ENCODE peak calls at places on chromosomes 2 and 18, in four cellular contexts. K is non-pigmented ciliary epithelial cell, Y is HEK293T, B is OCI-M1. S is an unnamed sample.
A peak's percentile ranks its signal among the peaks of the same experiment; 100 is the strongest.

GRCh38 chr2:126700073-126700581 is 44.2 kb downstream of the GYPC start:
- DNase-seq in K (no peak), Y (no peak), B (no peak), S (no peak)

GRCh38 chr18:23864620-23865019 is 149.9 kb upstream of the TTC39C start:
- DNase-seq in K (no peak), Y (no peak), B (no peak), S (peak; percentile 17)

GRCh38 chr2:197189770-197190434 is 120.7 kb downstream of the ANKRD44 start:
- DNase-seq in K (no peak), Y (no peak), B (no peak), S (no peak)

GRCh38 chr18:51153659-51154371 is 43.7 kb downstream of the MEX3C start:
- DNase-seq in K (no peak), Y (no peak), B (no peak), S (peak; percentile 43)

GRCh38 chr18:35352283-35352682 is 8.1 kb upstream of the ZNF24 start:
- DNase-seq in K (no peak), Y (no peak), B (no peak), S (no peak)

GRCh38 chr18:27656167-27656778 is 471.2 kb upstream of the CHST9 start:
- DNase-seq in K (peak; percentile 17), Y (no peak), B (no peak), S (no peak)

GRCh38 chr2:3460831-3461544 is 58.3 kb downstream of the ADI1 start:
- DNase-seq in K (no peak), Y (no peak), B (no peak), S (no peak)

GRCh38 chr2:43031471-43032224 is 194.8 kb downstream of the ZFP36L2 start:
- DNase-seq in K (no peak), Y (no peak), B (no peak), S (no peak)

GRCh38 chr2:47310801-47311560 is 92.0 kb upstream of the MSH2 start:
- DNase-seq in K (no peak), Y (no peak), B (no peak), S (no peak)

GRCh38 chr2:30710016-30710415 is 97.2 kb downstream of the CAPN13 start:
- DNase-seq in K (no peak), Y (no peak), B (no peak), S (no peak)

GRCh38 chr2:119083416-119083815 is 75.1 kb downstream of the C1QL2 start:
- DNase-seq in K (no peak), Y (no peak), B (no peak), S (no peak)

GRCh38 chr2:201129044-201129505 is 13.1 kb downstream of the CFLAR start:
- DNase-seq in K (peak; percentile 76), Y (no peak), B (peak; percentile 58), S (peak; percentile 73)

GRCh38 chr2:158967731-158968395 is 577 bp upstream of the TANC1 start:
- DNase-seq in K (no peak), Y (peak; percentile 45), B (peak; percentile 94), S (no peak)

GRCh38 chr2:10122500-10123280 is at the start of gene RRM2:
- DNase-seq in K (peak; percentile 40), Y (peak; percentile 89), B (peak; percentile 97), S (peak; percentile 91)

GRCh38 chr2:178266445-178266844 is 72.1 kb downstream of the OSBPL6 start:
- DNase-seq in K (no peak), Y (no peak), B (no peak), S (no peak)

GRCh38 chr18:41761329-41762028 is 193.6 kb upstream of the PIK3C3 start:
- DNase-seq in K (peak; percentile 77), Y (no peak), B (no peak), S (no peak)

GRCh38 chr2:234969329-234970157 is 17.7 kb downstream of the SH3BP4 start:
- DNase-seq in K (no peak), Y (no peak), B (no peak), S (no peak)

GRCh38 chr18:44423826-44424225 is 256.9 kb upstream of the SETBP1 start:
- DNase-seq in K (no peak), Y (no peak), B (no peak), S (no peak)

GRCh38 chr2:121897335-121897970 is 142.0 kb downstream of the TSN start:
- DNase-seq in K (peak; percentile 6), Y (peak; percentile 59), B (peak; percentile 85), S (peak; percentile 18)

GRCh38 chr2:34570266-34570872 is 971.3 kb upstream of the FAM98A start:
- DNase-seq in K (no peak), Y (peak; percentile 20), B (peak; percentile 65), S (peak; percentile 2)

GRCh38 chr2:128776461-128776971 is 457.8 kb upstream of the HS6ST1 start:
- DNase-seq in K (no peak), Y (no peak), B (no peak), S (no peak)

GRCh38 chr18:22983175-22983574 is 50.0 kb downstream of the RBBP8 start:
- DNase-seq in K (no peak), Y (peak; percentile 19), B (peak; percentile 67), S (peak; percentile 14)

GRCh38 chr2:190841707-190842505 is 38.7 kb upstream of the GLS start:
- DNase-seq in K (no peak), Y (no peak), B (peak; percentile 10), S (no peak)

GRCh38 chr2:151878655-151879563 is 50.7 kb upstream of the ARL5A start:
- DNase-seq in K (no peak), Y (no peak), B (peak; percentile 85), S (peak; percentile 95)

GRCh38 chr2:33620-34019 is 12.7 kb downstream of the FAM110C start:
- DNase-seq in K (no peak), Y (no peak), B (no peak), S (no peak)

GRCh38 chr18:56576826-56577573 is 61.4 kb downstream of the TXNL1 start:
- DNase-seq in K (no peak), Y (no peak), B (no peak), S (no peak)

GRCh38 chr2:172970660-172971059 is 105.0 kb upstream of the MAP3K20 start:
- DNase-seq in K (no peak), Y (no peak), B (no peak), S (no peak)